ENCODE peak calls at places on chromosomes 2 and 18, in four cellular contexts. A is right lobe of liver, K is sigmoid colon, T is lower lobe of right lung. H is an unnamed sample. For H3K4me1, the result is how much of the 10 kb centered on the place peaks cover.

GRCh38 chr2:199480966-199481365 is 23.2 kb upstream of the SATB2 start:
- DNase-seq in A (no peak), K (no peak), T (no peak), H (no peak)

GRCh38 chr2:104945866-104946265 is 92.0 kb downstream of the POU3F3 start:
- DNase-seq in A (no peak), K (no peak), T (no peak), H (no peak)

GRCh38 chr2:127416486-127417001 is 1.7 kb upstream of the PROC start:
- DNase-seq in A (no peak), K (no peak), T (no peak), H (no peak)

GRCh38 chr2:36562973-36563532 is 34.9 kb downstream of the FEZ2 start:
- DNase-seq in A (no peak), K (no peak), T (no peak), H (no peak)

GRCh38 chr2:160429248-160430000 is 64.2 kb downstream of the RBMS1 start:
- DNase-seq in A (no peak), K (no peak), T (no peak), H (no peak)

GRCh38 chr2:1986598-1986997 is 242.3 kb upstream of the PXDN start:
- DNase-seq in A (no peak), K (no peak), T (no peak), H (no peak)

GRCh38 chr2:236170678-236171212 is 2.6 kb upstream of the GBX2 start:
- DNase-seq in A (no peak), K (no peak), T (no peak), H (no peak)

GRCh38 chr2:85541753-85542457 is 2.9 kb downstream of the MAT2A start:
- DNase-seq in A (no peak), K (no peak), T (no peak), H (peak)

GRCh38 chr2:67917332-67918054 is 145.3 kb downstream of the C1D start:
- DNase-seq in A (no peak), K (no peak), T (no peak), H (no peak)

GRCh38 chr2:33177627-33178026 is 230.9 kb downstream of the LTBP1 start:
- DNase-seq in A (no peak), K (no peak), T (no peak), H (no peak)

GRCh38 chr2:151691621-151692020 is 42.7 kb downstream of the NEB start:
- DNase-seq in A (no peak), K (no peak), T (no peak), H (no peak)

GRCh38 chr2:42969231-42970150 is 177.1 kb upstream of the HAAO start:
- DNase-seq in A (peak), K (peak), T (no peak), H (no peak)

GRCh38 chr2:221844966-221845365 is 272.9 kb upstream of the EPHA4 start:
- DNase-seq in A (no peak), K (no peak), T (no peak), H (no peak)
- H3K27ac ChIP-seq in A (no peak), K (no peak), T (no peak), H (no peak)

GRCh38 chr18:59996370-59996966 is 96.7 kb downstream of the PMAIP1 start:
- DNase-seq in A (no peak), K (no peak), T (no peak), H (peak)

GRCh38 chr18:59993560-59993959 is 93.8 kb downstream of the PMAIP1 start:
- DNase-seq in A (no peak), K (no peak), T (no peak), H (no peak)

GRCh38 chr18:59990121-59990818 is 90.5 kb downstream of the PMAIP1 start:
- DNase-seq in A (no peak), K (no peak), T (no peak), H (no peak)

DNA sequence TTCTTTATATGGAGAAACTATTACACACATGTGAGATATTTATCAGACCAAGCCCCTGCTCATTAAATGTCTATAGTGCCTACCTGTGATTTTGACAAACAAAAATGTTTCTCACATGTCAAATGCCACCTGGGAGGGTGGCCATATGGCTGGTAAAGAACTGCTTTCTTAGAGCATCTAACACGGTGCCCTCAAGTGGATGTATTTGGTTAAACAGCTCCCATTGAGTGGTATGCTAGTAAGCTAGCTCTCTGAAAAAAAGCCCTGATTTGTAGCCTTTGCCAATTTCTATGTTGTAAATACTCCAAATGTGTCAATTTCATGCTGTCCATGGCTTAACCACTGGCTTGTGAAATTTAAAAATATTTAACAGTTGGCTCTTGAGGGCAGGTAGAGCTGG is 94.6 kb downstream of the PMAIP1 start:
- DNase-seq in A (no peak), K (no peak), T (no peak), H (no peak)
- TF ChIP-seq CTCF in A (no peak), K (no peak), T (no peak), H (no peak)

DNA sequence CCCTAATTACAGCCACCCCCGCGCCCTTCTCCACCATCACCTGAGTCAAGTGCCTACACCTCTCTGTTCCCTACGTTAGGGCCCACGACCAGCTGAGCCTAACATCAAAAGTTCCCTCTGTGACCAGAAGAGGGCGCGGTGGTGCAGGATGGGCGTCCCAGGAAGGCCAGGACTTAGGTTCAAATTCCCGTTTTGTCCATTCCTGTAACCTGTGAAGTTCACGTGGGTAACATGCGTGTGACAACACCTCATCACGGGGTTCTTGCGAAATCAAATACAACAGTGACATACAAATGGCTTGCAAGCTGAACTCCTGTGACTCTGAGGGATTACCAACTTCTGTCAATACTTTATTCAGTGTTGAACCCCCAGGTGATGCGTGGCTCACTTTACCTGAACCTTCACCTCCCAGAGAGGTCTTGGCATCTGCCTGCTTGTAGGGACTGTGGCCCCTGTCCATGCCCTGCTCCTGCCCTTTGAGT is 207.9 kb downstream of the ARL4C start:
- DNase-seq in A (peak), K (peak), T (peak), H (peak)
- H3K4me1 ChIP-seq in A (under half), K (under half), T (under half), H (under half)

GRCh38 chr2:45647346-45647745 is 4.1 kb upstream of the PRKCE start:
- DNase-seq in A (no peak), K (no peak), T (no peak), H (no peak)
- H3K27ac ChIP-seq in A (no peak), K (peak), T (no peak), H (no peak)

H was measured in stomach.